ENCODE peak calls at places on chromosomes 13 and 19, in five cellular contexts. P is retinal pigment epithelial cell, Z is spleen, F is WTC11, E is fibroblast of mammary gland. X is an unnamed sample.

GRCh38 chr13:48561461-48562224 is 28.8 kb upstream of the RCBTB2 start:
- DNase-seq in P (no peak), Z (no peak), F (no peak), E (no peak), X (no peak)

GRCh38 chr13:99258210-99258860 is at the start of gene GPR18:
- DNase-seq in P (no peak), Z (no peak), F (no peak), E (no peak), X (no peak)

GRCh38 chr13:44906758-44907157 is 82.5 kb downstream of the NUFIP1 start:
- DNase-seq in P (peak; percentile 69), Z (no peak), F (no peak), E (peak; percentile 55), X (no peak)

GRCh38 chr13:76570485-76570884 is 315.7 kb downstream of the KCTD12 start:
- DNase-seq in P (no peak), Z (no peak), F (no peak), E (no peak), X (no peak)

GRCh38 chr13:100245099-100245498 is 156.2 kb downstream of the PCCA start:
- DNase-seq in P (no peak), Z (no peak), F (no peak), E (no peak), X (no peak)

GRCh38 chr19:52248256-52248655 is 21.1 kb upstream of the ZNF766 start:
- DNase-seq in P (no peak), Z (peak; percentile 77), F (peak; percentile 72), E (peak; percentile 49), X (no peak)

GRCh38 chr19:9847087-9847671 is 12.1 kb downstream of the PIN1 start:
- DNase-seq in P (peak; percentile 59), Z (no peak), F (peak; percentile 72), E (peak; percentile 98), X (peak; percentile 90)

GRCh38 chr13:90238433-90238832 is 1109.1 kb upstream of the MIR17HG start:
- DNase-seq in P (no peak), Z (no peak), F (no peak), E (no peak), X (no peak)

GRCh38 chr13:47216176-47216822 is 319.4 kb upstream of the HTR2A start:
- DNase-seq in P (no peak), Z (no peak), F (no peak), E (peak; percentile 81), X (no peak)

GRCh38 chr13:39417131-39417530 is 185.9 kb downstream of the LHFPL6 start:
- DNase-seq in P (no peak), Z (no peak), F (peak; percentile 45), E (no peak), X (no peak)
- TF ChIP-seq CTCF in P (peak; percentile 39), Z (no peak), F (peak; percentile 18), E (peak; percentile 31), X (peak; percentile 67)

DNA sequence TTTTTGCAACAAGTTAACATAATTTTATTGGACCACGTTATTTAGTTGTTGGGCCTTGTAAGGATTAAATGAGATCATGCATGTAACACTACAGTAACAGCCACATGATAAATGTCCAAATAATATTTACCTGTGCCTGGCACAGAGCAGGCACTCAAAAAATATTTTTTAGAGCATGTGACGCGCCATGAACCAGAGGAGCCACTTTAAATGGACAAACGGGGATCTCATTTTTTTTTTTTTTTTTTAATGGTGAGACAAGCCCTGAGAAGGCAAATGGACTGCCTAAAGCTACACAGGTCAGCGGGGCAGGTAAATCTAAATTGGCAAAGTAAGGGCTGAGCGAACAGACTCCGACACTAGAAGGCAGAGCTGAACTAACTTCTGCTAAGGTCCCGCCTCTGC is 840 bp upstream of the RPS19 start:
- DNase-seq in P (no peak), Z (no peak), F (no peak), E (no peak), X (peak; percentile 51)
- TF ChIP-seq CTCF in P (no peak), Z (no peak), F (no peak), E (no peak), X (no peak)

GRCh38 chr19:21484631-21485030 is 20.8 kb upstream of the ZNF429 start:
- DNase-seq in P (no peak), Z (no peak), F (no peak), E (no peak), X (no peak)
- TF ChIP-seq CTCF in P (no peak), Z (no peak), F (no peak), E (no peak), X (no peak)

GRCh38 chr13:72639377-72639776 is 88.1 kb downstream of the MZT1 start:
- DNase-seq in P (no peak), Z (no peak), F (no peak), E (no peak), X (no peak)

GRCh38 chr13:72648513-72649065 is 78.8 kb downstream of the MZT1 start:
- DNase-seq in P (no peak), Z (no peak), F (no peak), E (no peak), X (no peak)

GRCh38 chr13:72645521-72645920 is 81.9 kb downstream of the MZT1 start:
- DNase-seq in P (no peak), Z (no peak), F (no peak), E (no peak), X (no peak)

GRCh38 chr13:72638059-72638815 is 89.2 kb downstream of the MZT1 start:
- DNase-seq in P (no peak), Z (no peak), F (no peak), E (no peak), X (no peak)

DNA sequence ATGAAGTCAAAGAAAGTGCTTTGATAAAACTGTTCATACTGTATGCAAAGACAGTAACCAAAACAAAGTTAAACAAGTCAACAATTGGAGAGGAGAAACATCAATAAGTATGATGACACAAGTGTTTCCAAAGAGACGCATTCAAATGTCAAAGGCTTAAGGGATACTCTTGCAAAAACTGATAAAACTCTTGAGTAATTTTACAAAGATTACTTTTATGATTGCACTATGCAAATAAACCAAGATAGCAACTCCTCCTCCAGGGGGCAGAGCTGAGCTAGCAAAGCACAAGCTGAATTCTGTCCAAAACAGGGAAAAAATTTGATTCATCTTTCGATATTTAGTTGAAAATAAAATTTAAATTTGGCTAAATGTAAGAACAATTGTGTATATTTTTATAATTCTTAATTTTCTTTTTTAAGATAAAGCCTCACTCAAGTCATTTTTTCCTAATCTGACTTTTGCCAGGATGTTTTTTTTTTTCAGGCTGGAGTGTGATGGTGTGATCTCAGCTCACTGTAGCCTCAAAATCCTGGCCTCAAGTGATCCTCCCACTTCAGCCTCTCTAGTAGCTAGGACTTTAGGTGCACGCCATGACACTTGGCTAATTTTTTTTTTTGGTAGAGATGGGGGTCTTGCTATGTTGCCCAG is 84.0 kb downstream of the MZT1 start:
- DNase-seq in P (no peak), Z (no peak), F (peak; percentile 52), E (peak; percentile 55), X (no peak)
- TF ChIP-seq CTCF in P (peak; percentile 86), Z (peak; percentile 43), F (peak; percentile 64), E (peak; percentile 81), X (peak; percentile 87)

X was measured in chondrocyte.